ENCODE peak calls at places on chromosomes 6 and 20, in ten cellular contexts. One of them, this sample, is unnamed. For H3K9me3, the result is how much of the 10 kb centered on the place peaks cover.

GRCh38 chr6:136607932-136608772 is 57.9 kb upstream of the MAP7 start:
- DNase-seq in ascending aorta: no peak
- DNase-seq in adrenal gland: peak
- DNase-seq in sigmoid colon: no peak
- DNase-seq in fibroblast of lung: peak
- DNase-seq in PC-9: peak
- DNase-seq in tibial artery: peak
- DNase-seq in lower lobe of right lung: peak
- DNase-seq in trophoblast cell: peak
- DNase-seq in CD8-positive, alpha-beta T cell: peak
- DNase-seq in this sample: peak

GRCh38 chr6:121691126-121691540 is 255.7 kb downstream of the GJA1 start:
- DNase-seq in CD8-positive, alpha-beta T cell: no peak
- DNase-seq in trophoblast cell: peak
- DNase-seq in lower lobe of right lung: no peak
- DNase-seq in PC-9: no peak
- DNase-seq in tibial artery: no peak
- DNase-seq in fibroblast of lung: peak
- DNase-seq in adrenal gland: no peak
- DNase-seq in ascending aorta: no peak
- DNase-seq in sigmoid colon: no peak
- DNase-seq in this sample: no peak

GRCh38 chr6:148193063-148193680 is 149.5 kb upstream of the SASH1 start:
- DNase-seq in adrenal gland: no peak
- DNase-seq in PC-9: peak
- DNase-seq in tibial artery: no peak
- DNase-seq in trophoblast cell: peak
- DNase-seq in fibroblast of lung: peak
- DNase-seq in sigmoid colon: no peak
- DNase-seq in lower lobe of right lung: no peak
- DNase-seq in ascending aorta: no peak
- DNase-seq in CD8-positive, alpha-beta T cell: no peak
- DNase-seq in this sample: peak

GRCh38 chr6:14984454-14984853 is 261.4 kb upstream of the JARID2 start:
- DNase-seq in PC-9: peak
- DNase-seq in fibroblast of lung: peak
- DNase-seq in lower lobe of right lung: peak
- DNase-seq in adrenal gland: no peak
- DNase-seq in tibial artery: no peak
- DNase-seq in sigmoid colon: no peak
- DNase-seq in trophoblast cell: no peak
- DNase-seq in ascending aorta: no peak
- DNase-seq in CD8-positive, alpha-beta T cell: no peak
- DNase-seq in this sample: peak

GRCh38 chr6:11179088-11179977 is 53.1 kb downstream of the NEDD9 start:
- DNase-seq in PC-9: no peak
- DNase-seq in ascending aorta: no peak
- DNase-seq in tibial artery: no peak
- DNase-seq in CD8-positive, alpha-beta T cell: no peak
- DNase-seq in adrenal gland: no peak
- DNase-seq in trophoblast cell: no peak
- DNase-seq in sigmoid colon: no peak
- DNase-seq in fibroblast of lung: no peak
- DNase-seq in lower lobe of right lung: no peak
- DNase-seq in this sample: no peak

GRCh38 chr20:513429-513828 is 30.2 kb downstream of the CSNK2A1 start:
- DNase-seq in adrenal gland: no peak
- DNase-seq in ascending aorta: no peak
- DNase-seq in trophoblast cell: no peak
- DNase-seq in tibial artery: no peak
- DNase-seq in sigmoid colon: no peak
- DNase-seq in PC-9: no peak
- DNase-seq in CD8-positive, alpha-beta T cell: no peak
- DNase-seq in fibroblast of lung: peak
- DNase-seq in lower lobe of right lung: no peak
- DNase-seq in this sample: no peak

GRCh38 chr20:60999256-60999655 is 252.8 kb upstream of the CDH4 start:
- DNase-seq in PC-9: no peak
- DNase-seq in ascending aorta: no peak
- DNase-seq in tibial artery: no peak
- DNase-seq in CD8-positive, alpha-beta T cell: no peak
- DNase-seq in adrenal gland: no peak
- DNase-seq in trophoblast cell: no peak
- DNase-seq in sigmoid colon: no peak
- DNase-seq in lower lobe of right lung: no peak
- DNase-seq in fibroblast of lung: no peak
- DNase-seq in this sample: no peak

GRCh38 chr6:157148391-157149323 is 174.7 kb downstream of the TMEM242 start:
- DNase-seq in adrenal gland: peak
- DNase-seq in trophoblast cell: peak
- DNase-seq in lower lobe of right lung: no peak
- DNase-seq in ascending aorta: peak
- DNase-seq in sigmoid colon: peak
- DNase-seq in PC-9: peak
- DNase-seq in fibroblast of lung: peak
- DNase-seq in tibial artery: peak
- DNase-seq in CD8-positive, alpha-beta T cell: no peak
- DNase-seq in this sample: no peak

GRCh38 chr6:22664968-22665367 is 95.6 kb downstream of the HDGFL1 start:
- DNase-seq in CD8-positive, alpha-beta T cell: no peak
- DNase-seq in adrenal gland: no peak
- DNase-seq in sigmoid colon: no peak
- DNase-seq in trophoblast cell: no peak
- DNase-seq in PC-9: no peak
- DNase-seq in ascending aorta: no peak
- DNase-seq in fibroblast of lung: no peak
- DNase-seq in tibial artery: no peak
- DNase-seq in lower lobe of right lung: no peak
- DNase-seq in this sample: no peak

GRCh38 chr20:61588356-61589054 is 336.4 kb downstream of the CDH4 start:
- DNase-seq in ascending aorta: no peak
- DNase-seq in lower lobe of right lung: peak
- DNase-seq in trophoblast cell: no peak
- DNase-seq in fibroblast of lung: peak
- DNase-seq in CD8-positive, alpha-beta T cell: no peak
- DNase-seq in PC-9: no peak
- DNase-seq in adrenal gland: no peak
- DNase-seq in tibial artery: no peak
- DNase-seq in sigmoid colon: no peak
- DNase-seq in this sample: no peak

GRCh38 chr6:71486466-71486865 is 197.9 kb downstream of the OGFRL1 start:
- DNase-seq in lower lobe of right lung: no peak
- DNase-seq in fibroblast of lung: peak
- DNase-seq in CD8-positive, alpha-beta T cell: no peak
- DNase-seq in ascending aorta: no peak
- DNase-seq in sigmoid colon: no peak
- DNase-seq in trophoblast cell: no peak
- DNase-seq in adrenal gland: no peak
- DNase-seq in PC-9: no peak
- DNase-seq in tibial artery: no peak
- DNase-seq in this sample: no peak

GRCh38 chr20:57443866-57444265 is 52.7 kb downstream of the RBM38 start:
- DNase-seq in ascending aorta: no peak
- DNase-seq in CD8-positive, alpha-beta T cell: no peak
- DNase-seq in tibial artery: no peak
- DNase-seq in PC-9: no peak
- DNase-seq in lower lobe of right lung: no peak
- DNase-seq in fibroblast of lung: no peak
- DNase-seq in trophoblast cell: no peak
- DNase-seq in adrenal gland: no peak
- DNase-seq in sigmoid colon: no peak
- DNase-seq in this sample: no peak

GRCh38 chr20:57444394-57445048 is 53.3 kb downstream of the RBM38 start:
- DNase-seq in lower lobe of right lung: no peak
- DNase-seq in adrenal gland: no peak
- DNase-seq in trophoblast cell: no peak
- DNase-seq in ascending aorta: no peak
- DNase-seq in PC-9: no peak
- DNase-seq in tibial artery: no peak
- DNase-seq in CD8-positive, alpha-beta T cell: no peak
- DNase-seq in fibroblast of lung: no peak
- DNase-seq in sigmoid colon: no peak
- DNase-seq in this sample: no peak

GRCh38 chr20:57443349-57443748 is 52.2 kb downstream of the RBM38 start:
- DNase-seq in PC-9: no peak
- DNase-seq in adrenal gland: no peak
- DNase-seq in lower lobe of right lung: no peak
- DNase-seq in ascending aorta: no peak
- DNase-seq in sigmoid colon: peak
- DNase-seq in trophoblast cell: no peak
- DNase-seq in CD8-positive, alpha-beta T cell: no peak
- DNase-seq in tibial artery: no peak
- DNase-seq in fibroblast of lung: no peak
- DNase-seq in this sample: no peak

GRCh38 chr20:57445298-57445697 is 54.1 kb downstream of the RBM38 start:
- DNase-seq in sigmoid colon: peak
- DNase-seq in tibial artery: peak
- DNase-seq in lower lobe of right lung: no peak
- DNase-seq in adrenal gland: no peak
- DNase-seq in fibroblast of lung: peak
- DNase-seq in ascending aorta: peak
- DNase-seq in trophoblast cell: no peak
- DNase-seq in CD8-positive, alpha-beta T cell: no peak
- DNase-seq in PC-9: no peak
- DNase-seq in this sample: no peak

GRCh38 chr20:57445774-57446173 is 54.6 kb downstream of the RBM38 start:
- DNase-seq in fibroblast of lung: no peak
- DNase-seq in tibial artery: no peak
- DNase-seq in sigmoid colon: no peak
- DNase-seq in adrenal gland: no peak
- DNase-seq in trophoblast cell: no peak
- DNase-seq in PC-9: no peak
- DNase-seq in CD8-positive, alpha-beta T cell: no peak
- DNase-seq in lower lobe of right lung: no peak
- DNase-seq in ascending aorta: no peak
- DNase-seq in this sample: no peak
- H3K27ac ChIP-seq in fibroblast of lung: no peak
- H3K27ac ChIP-seq in tibial artery: no peak
- H3K27ac ChIP-seq in sigmoid colon: peak
- H3K27ac ChIP-seq in adrenal gland: no peak
- H3K27ac ChIP-seq in trophoblast cell: no peak
- H3K27ac ChIP-seq in PC-9: no peak
- H3K27ac ChIP-seq in CD8-positive, alpha-beta T cell: no peak
- H3K27ac ChIP-seq in lower lobe of right lung: no peak
- H3K27ac ChIP-seq in ascending aorta: peak
- H3K27ac ChIP-seq in this sample: no peak

DNA sequence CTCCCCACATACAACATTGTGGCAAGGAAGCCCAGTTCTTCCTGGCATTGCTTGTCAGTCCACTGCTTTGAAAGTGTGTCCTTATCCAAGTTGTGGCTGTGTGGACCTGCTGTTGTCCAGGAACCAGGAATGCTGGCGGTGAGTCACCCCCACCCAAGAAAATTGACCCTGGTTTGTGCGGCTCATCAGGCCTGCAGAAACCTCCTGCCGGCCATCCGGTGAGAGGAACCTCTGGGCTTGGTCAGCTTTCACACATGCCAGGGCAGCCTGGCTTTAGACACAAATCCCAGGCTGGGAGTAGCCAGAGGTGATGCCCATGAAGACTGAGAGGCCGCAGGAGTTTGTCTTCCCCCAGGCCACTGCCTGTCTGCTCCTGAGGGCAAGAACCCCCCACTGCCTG is 223.6 kb downstream of the TTLL2 start:
- DNase-seq in PC-9: no peak
- DNase-seq in lower lobe of right lung: no peak
- DNase-seq in ascending aorta: no peak
- DNase-seq in CD8-positive, alpha-beta T cell: no peak
- DNase-seq in trophoblast cell: no peak
- DNase-seq in adrenal gland: no peak
- DNase-seq in fibroblast of lung: peak
- DNase-seq in sigmoid colon: no peak
- DNase-seq in tibial artery: no peak
- DNase-seq in this sample: no peak
- H3K9me3 ChIP-seq in PC-9: under half
- H3K9me3 ChIP-seq in lower lobe of right lung: under half
- H3K9me3 ChIP-seq in ascending aorta: under half
- H3K9me3 ChIP-seq in CD8-positive, alpha-beta T cell: under half
- H3K9me3 ChIP-seq in trophoblast cell: under half
- H3K9me3 ChIP-seq in adrenal gland: under half
- H3K9me3 ChIP-seq in fibroblast of lung: under half
- H3K9me3 ChIP-seq in sigmoid colon: under half
- H3K9me3 ChIP-seq in tibial artery: under half
- H3K9me3 ChIP-seq in this sample: under half

GRCh38 chr20:44536139-44536538 is 14.3 kb upstream of the SERINC3 start:
- DNase-seq in lower lobe of right lung: no peak
- DNase-seq in trophoblast cell: no peak
- DNase-seq in CD8-positive, alpha-beta T cell: no peak
- DNase-seq in fibroblast of lung: no peak
- DNase-seq in sigmoid colon: no peak
- DNase-seq in PC-9: no peak
- DNase-seq in tibial artery: no peak
- DNase-seq in ascending aorta: no peak
- DNase-seq in adrenal gland: no peak
- DNase-seq in this sample: no peak
- H3K27ac ChIP-seq in lower lobe of right lung: no peak
- H3K27ac ChIP-seq in trophoblast cell: no peak
- H3K27ac ChIP-seq in CD8-positive, alpha-beta T cell: no peak
- H3K27ac ChIP-seq in fibroblast of lung: no peak
- H3K27ac ChIP-seq in sigmoid colon: peak
- H3K27ac ChIP-seq in PC-9: no peak
- H3K27ac ChIP-seq in tibial artery: no peak
- H3K27ac ChIP-seq in ascending aorta: no peak
- H3K27ac ChIP-seq in adrenal gland: no peak
- H3K27ac ChIP-seq in this sample: no peak

DNA sequence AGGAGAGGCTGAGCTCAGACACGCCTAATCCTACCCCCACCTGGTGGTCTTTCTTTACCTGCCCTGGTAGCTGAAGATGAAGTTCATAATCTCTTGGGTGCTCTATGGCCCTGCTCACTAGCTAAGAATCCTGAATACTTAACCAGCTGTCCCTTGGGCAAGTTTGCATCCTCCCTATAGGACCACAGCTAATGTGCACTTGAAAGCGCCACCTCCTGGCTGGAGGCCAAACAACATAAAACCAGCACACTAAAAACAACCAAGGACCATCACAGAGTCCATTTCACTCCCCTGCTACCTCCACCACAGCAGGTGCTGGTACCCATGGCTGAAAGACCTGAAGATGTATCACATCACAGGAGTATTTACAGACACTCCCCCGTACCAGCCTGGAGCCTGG is 155.5 kb upstream of the SLC24A3 start:
- DNase-seq in trophoblast cell: no peak
- DNase-seq in PC-9: no peak
- DNase-seq in sigmoid colon: no peak
- DNase-seq in fibroblast of lung: no peak
- DNase-seq in lower lobe of right lung: no peak
- DNase-seq in ascending aorta: no peak
- DNase-seq in tibial artery: no peak
- DNase-seq in adrenal gland: no peak
- DNase-seq in CD8-positive, alpha-beta T cell: no peak
- DNase-seq in this sample: no peak
- H3K9me3 ChIP-seq in trophoblast cell: under half
- H3K9me3 ChIP-seq in PC-9: under half
- H3K9me3 ChIP-seq in sigmoid colon: under half
- H3K9me3 ChIP-seq in fibroblast of lung: under half
- H3K9me3 ChIP-seq in lower lobe of right lung: under half
- H3K9me3 ChIP-seq in ascending aorta: under half
- H3K9me3 ChIP-seq in tibial artery: under half
- H3K9me3 ChIP-seq in adrenal gland: under half
- H3K9me3 ChIP-seq in CD8-positive, alpha-beta T cell: under half
- H3K9me3 ChIP-seq in this sample: under half